ENCODE peak calls at places on chromosomes 7 and 10, in eight cellular contexts. One of them, this sample, is unnamed.

GRCh38 chr7:97499204-97499603 is 232.7 kb upstream of the TAC1 start:
- DNase-seq in pancreas: no peak
- DNase-seq in NCI-H1105 treated with DMSO at 0.1 percent for 48 hours: peak; percentile 37
- DNase-seq in A172: peak; percentile 38
- DNase-seq in HCEC 1CT: peak; percentile 25
- DNase-seq in Kasumi-1: peak; percentile 36
- DNase-seq in activated CD8-positive, alpha-beta T cell treated with anti-CD3 and anti-CD28 coated beads for 36 hours: peak; percentile 28
- DNase-seq in myocyte: peak; percentile 17
- DNase-seq in this sample: no peak

GRCh38 chr7:85866540-85866939 is 679.7 kb upstream of the SEMA3D start:
- DNase-seq in pancreas: peak; percentile 11
- DNase-seq in myocyte: no peak
- DNase-seq in activated CD8-positive, alpha-beta T cell treated with anti-CD3 and anti-CD28 coated beads for 36 hours: no peak
- DNase-seq in HCEC 1CT: no peak
- DNase-seq in NCI-H1105 treated with DMSO at 0.1 percent for 48 hours: no peak
- DNase-seq in A172: no peak
- DNase-seq in Kasumi-1: no peak
- DNase-seq in this sample: no peak

GRCh38 chr10:103645141-103646054 is 151.9 kb downstream of the NEURL1 start:
- DNase-seq in Kasumi-1: peak; percentile 98
- DNase-seq in NCI-H1105 treated with DMSO at 0.1 percent for 48 hours: no peak
- DNase-seq in HCEC 1CT: peak; percentile 99
- DNase-seq in pancreas: peak; percentile 37
- DNase-seq in A172: peak; percentile 75
- DNase-seq in myocyte: peak; percentile 99
- DNase-seq in activated CD8-positive, alpha-beta T cell treated with anti-CD3 and anti-CD28 coated beads for 36 hours: no peak
- DNase-seq in this sample: peak; percentile 81

GRCh38 chr10:7006614-7007013 is 404.2 kb downstream of the SFMBT2 start:
- DNase-seq in pancreas: no peak
- DNase-seq in HCEC 1CT: no peak
- DNase-seq in Kasumi-1: no peak
- DNase-seq in activated CD8-positive, alpha-beta T cell treated with anti-CD3 and anti-CD28 coated beads for 36 hours: no peak
- DNase-seq in NCI-H1105 treated with DMSO at 0.1 percent for 48 hours: no peak
- DNase-seq in myocyte: no peak
- DNase-seq in A172: no peak
- DNase-seq in this sample: no peak

GRCh38 chr7:21113609-21114416 is 314.1 kb upstream of the SP4 start:
- DNase-seq in pancreas: no peak
- DNase-seq in activated CD8-positive, alpha-beta T cell treated with anti-CD3 and anti-CD28 coated beads for 36 hours: no peak
- DNase-seq in Kasumi-1: no peak
- DNase-seq in NCI-H1105 treated with DMSO at 0.1 percent for 48 hours: no peak
- DNase-seq in HCEC 1CT: no peak
- DNase-seq in myocyte: no peak
- DNase-seq in A172: no peak
- DNase-seq in this sample: no peak

GRCh38 chr10:33345236-33345635 is 10.8 kb upstream of the NRP1 start:
- DNase-seq in A172: no peak
- DNase-seq in Kasumi-1: no peak
- DNase-seq in HCEC 1CT: no peak
- DNase-seq in myocyte: no peak
- DNase-seq in NCI-H1105 treated with DMSO at 0.1 percent for 48 hours: no peak
- DNase-seq in pancreas: no peak
- DNase-seq in activated CD8-positive, alpha-beta T cell treated with anti-CD3 and anti-CD28 coated beads for 36 hours: no peak
- DNase-seq in this sample: no peak

GRCh38 chr10:104641150-104642000 is at the start of gene SORCS3:
- DNase-seq in pancreas: peak; percentile 72
- DNase-seq in myocyte: no peak
- DNase-seq in A172: no peak
- DNase-seq in Kasumi-1: no peak
- DNase-seq in HCEC 1CT: no peak
- DNase-seq in NCI-H1105 treated with DMSO at 0.1 percent for 48 hours: no peak
- DNase-seq in activated CD8-positive, alpha-beta T cell treated with anti-CD3 and anti-CD28 coated beads for 36 hours: no peak
- DNase-seq in this sample: no peak

GRCh38 chr10:77036993-77037734 is 600.4 kb downstream of the KCNMA1 start:
- DNase-seq in myocyte: no peak
- DNase-seq in HCEC 1CT: no peak
- DNase-seq in Kasumi-1: peak; percentile 77
- DNase-seq in pancreas: no peak
- DNase-seq in activated CD8-positive, alpha-beta T cell treated with anti-CD3 and anti-CD28 coated beads for 36 hours: no peak
- DNase-seq in A172: no peak
- DNase-seq in NCI-H1105 treated with DMSO at 0.1 percent for 48 hours: peak; percentile 45
- DNase-seq in this sample: no peak

GRCh38 chr10:12945709-12946359 is 55.7 kb downstream of the CCDC3 start:
- DNase-seq in HCEC 1CT: no peak
- DNase-seq in Kasumi-1: no peak
- DNase-seq in activated CD8-positive, alpha-beta T cell treated with anti-CD3 and anti-CD28 coated beads for 36 hours: peak; percentile 2
- DNase-seq in pancreas: no peak
- DNase-seq in myocyte: peak; percentile 86
- DNase-seq in NCI-H1105 treated with DMSO at 0.1 percent for 48 hours: no peak
- DNase-seq in A172: no peak
- DNase-seq in this sample: no peak

GRCh38 chr10:32077896-32078295 is 21.7 kb upstream of the KIF5B start:
- DNase-seq in NCI-H1105 treated with DMSO at 0.1 percent for 48 hours: no peak
- DNase-seq in HCEC 1CT: peak; percentile 64
- DNase-seq in activated CD8-positive, alpha-beta T cell treated with anti-CD3 and anti-CD28 coated beads for 36 hours: no peak
- DNase-seq in pancreas: no peak
- DNase-seq in A172: peak; percentile 75
- DNase-seq in Kasumi-1: no peak
- DNase-seq in myocyte: peak; percentile 88
- DNase-seq in this sample: no peak

GRCh38 chr7:98934267-98934666 is 55.9 kb downstream of the TRRAP start:
- DNase-seq in Kasumi-1: no peak
- DNase-seq in pancreas: no peak
- DNase-seq in activated CD8-positive, alpha-beta T cell treated with anti-CD3 and anti-CD28 coated beads for 36 hours: no peak
- DNase-seq in HCEC 1CT: no peak
- DNase-seq in NCI-H1105 treated with DMSO at 0.1 percent for 48 hours: no peak
- DNase-seq in myocyte: no peak
- DNase-seq in A172: no peak
- DNase-seq in this sample: no peak

GRCh38 chr10:103967433-103968142 is 648 bp downstream of the SLK start:
- DNase-seq in NCI-H1105 treated with DMSO at 0.1 percent for 48 hours: peak; percentile 16
- DNase-seq in A172: peak; percentile 37
- DNase-seq in Kasumi-1: peak; percentile 79
- DNase-seq in activated CD8-positive, alpha-beta T cell treated with anti-CD3 and anti-CD28 coated beads for 36 hours: peak; percentile 10
- DNase-seq in HCEC 1CT: no peak
- DNase-seq in pancreas: no peak
- DNase-seq in myocyte: peak; percentile 37
- DNase-seq in this sample: peak; percentile 44

GRCh38 chr7:14899065-14899464 is 3.5 kb downstream of the DGKB start:
- DNase-seq in A172: peak; percentile 24
- DNase-seq in NCI-H1105 treated with DMSO at 0.1 percent for 48 hours: peak; percentile 92
- DNase-seq in HCEC 1CT: peak; percentile 12
- DNase-seq in pancreas: no peak
- DNase-seq in myocyte: no peak
- DNase-seq in activated CD8-positive, alpha-beta T cell treated with anti-CD3 and anti-CD28 coated beads for 36 hours: no peak
- DNase-seq in Kasumi-1: no peak
- DNase-seq in this sample: no peak

GRCh38 chr10:23280420-23281043 is 64.1 kb downstream of the C10orf67 start:
- DNase-seq in pancreas: no peak
- DNase-seq in HCEC 1CT: no peak
- DNase-seq in A172: no peak
- DNase-seq in myocyte: peak; percentile 14
- DNase-seq in NCI-H1105 treated with DMSO at 0.1 percent for 48 hours: no peak
- DNase-seq in Kasumi-1: no peak
- DNase-seq in activated CD8-positive, alpha-beta T cell treated with anti-CD3 and anti-CD28 coated beads for 36 hours: no peak
- DNase-seq in this sample: no peak

This sample was measured in GDM1.